ENCODE peak calls at places on chromosomes 6 and 20, in seven cellular contexts. W, N, X, R, I, K and B are unnamed samples.

GRCh38 chr6:88177961-88178464 is 11.9 kb upstream of the CNR1 start:
- DNase-seq in R (peak), W (no peak), K (peak), I (no peak), X (peak), N (no peak), B (peak)

GRCh38 chr20:52219441-52219840 is 27.9 kb upstream of the ZFP64 start:
- DNase-seq in N (no peak), I (no peak), R (no peak), X (peak), K (peak), W (no peak), B (no peak)

GRCh38 chr6:34157851-34158250 is 12.0 kb upstream of the GRM4 start:
- DNase-seq in R (no peak), W (no peak), K (no peak), I (no peak), N (no peak), X (no peak), B (no peak)

GRCh38 chr6:35474978-35475570 is 6.9 kb downstream of the RPL10A start:
- DNase-seq in W (no peak), I (no peak), K (no peak), X (no peak), R (no peak), N (no peak), B (peak)

GRCh38 chr6:37059344-37060194 is 54.1 kb downstream of the FGD2 start:
- DNase-seq in W (peak), X (peak), I (peak), R (peak), N (peak), K (peak), B (no peak)

GRCh38 chr20:55160996-55161395 is 685.6 kb downstream of the DOK5 start:
- DNase-seq in N (no peak), W (no peak), X (peak), R (no peak), K (no peak), I (no peak), B (no peak)

GRCh38 chr20:10877345-10877744 is 203.5 kb upstream of the JAG1 start:
- DNase-seq in W (peak), K (no peak), X (no peak), R (peak), I (no peak), N (no peak), B (no peak)

GRCh38 chr6:158849899-158850806 is 31.0 kb upstream of the EZR start:
- DNase-seq in W (no peak), X (peak), N (no peak), I (peak), R (peak), K (peak), B (no peak)

GRCh38 chr6:141464490-141464889 is 668.2 kb upstream of the GJE1 start:
- DNase-seq in R (peak), I (peak), K (no peak), W (no peak), N (no peak), X (peak), B (peak)

GRCh38 chr6:15285682-15286294 is 39.9 kb downstream of the JARID2 start:
- DNase-seq in N (no peak), W (no peak), R (no peak), I (no peak), X (no peak), K (no peak), B (no peak)

GRCh38 chr20:33733654-33734576 is 2.1 kb downstream of the ZNF341 start:
- DNase-seq in X (peak), I (peak), K (peak), N (no peak), R (peak), W (no peak), B (peak)

GRCh38 chr20:57849126-57849867 is 139.5 kb upstream of the PMEPA1 start:
- DNase-seq in X (peak), K (no peak), I (no peak), R (no peak), N (peak), W (no peak), B (no peak)

GRCh38 chr6:115982453-115982852 is 78.2 kb downstream of the FRK start:
- DNase-seq in I (no peak), K (peak), R (no peak), W (no peak), N (no peak), X (peak), B (no peak)

GRCh38 chr6:96002576-96002910 is 13.2 kb upstream of the FUT9 start:
- DNase-seq in X (no peak), W (no peak), N (no peak), I (no peak), K (no peak), R (no peak), B (no peak)

GRCh38 chr6:4853782-4854511 is 77.7 kb downstream of the CDYL start:
- DNase-seq in R (no peak), I (no peak), W (no peak), K (peak), X (peak), N (no peak), B (no peak)

GRCh38 chr6:37343248-37343647 is 10.5 kb upstream of the RNF8 start:
- DNase-seq in K (no peak), N (no peak), I (no peak), W (no peak), R (no peak), X (no peak), B (no peak)

GRCh38 chr6:32108094-32108627 is 977 bp downstream of the TNXB start:
- DNase-seq in N (no peak), R (peak), W (peak), X (no peak), K (no peak), I (peak), B (no peak)

GRCh38 chr6:15131234-15132195 is 114.4 kb upstream of the JARID2 start:
- DNase-seq in I (no peak), X (no peak), K (no peak), W (no peak), R (no peak), N (no peak), B (no peak)

GRCh38 chr20:24743641-24744040 is 205.4 kb upstream of the CST7 start:
- DNase-seq in K (no peak), R (no peak), X (no peak), N (no peak), W (no peak), I (no peak), B (no peak)

GRCh38 chr20:3010985-3011723 is 32.3 kb upstream of the GNRH2 start:
- DNase-seq in I (peak), W (no peak), X (peak), R (peak), K (no peak), N (no peak), B (no peak)

GRCh38 chr6:33427585-33428218 is 7.8 kb downstream of the SYNGAP1 start:
- DNase-seq in R (peak), W (peak), I (no peak), X (no peak), K (no peak), N (no peak), B (peak)

GRCh38 chr6:17334265-17334664 is 53.1 kb downstream of the RBM24 start:
- DNase-seq in I (peak), N (no peak), K (no peak), X (peak), W (no peak), R (peak), B (no peak)

GRCh38 chr20:50388733-50389436 is 121.3 kb upstream of the PTPN1 start:
- DNase-seq in I (no peak), R (no peak), W (no peak), K (peak), N (no peak), X (no peak), B (no peak)

GRCh38 chr6:12537389-12537788 is 179.2 kb upstream of the PHACTR1 start:
- DNase-seq in K (peak), W (no peak), I (no peak), R (no peak), X (no peak), N (no peak), B (no peak)

GRCh38 chr6:160774399-160774798 is 72.4 kb downstream of the PLG start:
- DNase-seq in K (no peak), I (no peak), X (no peak), R (no peak), N (no peak), W (no peak), B (no peak)

GRCh38 chr6:144317736-144318135 is 32.6 kb downstream of the UTRN start:
- DNase-seq in X (no peak), W (no peak), R (peak), N (no peak), I (peak), K (no peak), B (no peak)

GRCh38 chr20:14853079-14853478 is 515.7 kb upstream of the FLRT3 start:
- DNase-seq in X (no peak), I (no peak), W (no peak), N (no peak), K (no peak), R (no peak), B (no peak)

GRCh38 chr20:33811763-33812672 is 870 bp downstream of the CHMP4B start:
- DNase-seq in K (peak), R (peak), W (peak), I (peak), X (peak), N (peak), B (peak)

GRCh38 chr6:165834613-165835259 is 171.7 kb upstream of the PDE10A start:
- DNase-seq in R (no peak), W (no peak), N (no peak), K (no peak), X (peak), I (no peak), B (no peak)

GRCh38 chr20:50673146-50673830 is 18.1 kb downstream of the RIPOR3 start:
- DNase-seq in I (no peak), R (peak), N (no peak), K (peak), W (no peak), X (no peak), B (no peak)

GRCh38 chr6:34928695-34929094 is 39.6 kb downstream of the ANKS1A start:
- DNase-seq in W (no peak), R (no peak), K (no peak), I (no peak), N (no peak), X (no peak), B (no peak)

GRCh38 chr20:60102665-60103210 is 144.5 kb downstream of the CDH26 start:
- DNase-seq in W (no peak), K (no peak), N (no peak), X (no peak), I (no peak), R (no peak), B (no peak)
- TF ChIP-seq CTCF in W (no peak), K (no peak), N (no peak), X (no peak), I (no peak), R (no peak), B (no peak)

GRCh38 chr6:99467509-99468106 is 42.5 kb upstream of the PNISR start:
- DNase-seq in W (no peak), K (peak), I (peak), R (peak), N (no peak), X (peak), B (peak)
- TF ChIP-seq CTCF in W (peak), K (peak), I (peak), R (peak), N (peak), X (peak), B (peak)

GRCh38 chr6:128519931-128520435 is 416 bp downstream of the PTPRK start:
- DNase-seq in I (no peak), X (peak), R (peak), W (no peak), N (no peak), K (no peak), B (peak)
- TF ChIP-seq CTCF in I (no peak), X (no peak), R (no peak), W (no peak), N (no peak), K (peak), B (no peak)

GRCh38 chr20:22182148-22182547 is 402.2 kb downstream of the FOXA2 start:
- DNase-seq in R (no peak), X (no peak), N (no peak), I (no peak), K (no peak), W (no peak), B (no peak)

GRCh38 chr20:22180244-22180643 is 404.1 kb downstream of the FOXA2 start:
- DNase-seq in K (peak), W (no peak), X (no peak), N (no peak), R (no peak), I (no peak), B (no peak)
- TF ChIP-seq CTCF in K (peak), W (no peak), X (peak), N (no peak), R (no peak), I (no peak), B (no peak)